ENCODE peak calls at places on chromosomes 16 and 17, in seven cellular contexts. K, P, C, O, T, J and F are unnamed samples.

GRCh38 chr17:40612510-40613244 is 34.9 kb downstream of the SMARCE1 start:
- DNase-seq in J (no peak), T (peak), K (no peak), C (no peak), O (no peak), P (peak), F (no peak)

GRCh38 chr17:61460796-61461585 is 8.8 kb downstream of the TBX4 start:
- DNase-seq in K (no peak), C (no peak), T (no peak), O (no peak), J (peak), P (no peak), F (no peak)

GRCh38 chr16:11780988-11781680 is 15.9 kb downstream of the ZC3H7A start:
- DNase-seq in T (no peak), J (no peak), K (no peak), C (no peak), P (no peak), O (peak), F (no peak)

GRCh38 chr16:79618712-79619050 is 18.1 kb upstream of the MAF start:
- DNase-seq in K (no peak), C (no peak), T (no peak), J (no peak), P (no peak), O (no peak), F (peak)

GRCh38 chr17:76538941-76539340 is 903 bp upstream of the PRCD start:
- DNase-seq in K (no peak), T (no peak), O (no peak), P (no peak), J (no peak), C (no peak), F (no peak)

GRCh38 chr17:64077409-64077808 is 52.5 kb downstream of the ERN1 start:
- DNase-seq in T (peak), O (no peak), K (no peak), J (no peak), P (peak), C (no peak), F (no peak)

GRCh38 chr17:31699281-31699680 is 159.8 kb downstream of the COPRS start:
- DNase-seq in O (no peak), K (no peak), J (no peak), T (no peak), P (peak), C (no peak), F (peak)

GRCh38 chr16:81798311-81799137 is 19.4 kb downstream of the PLCG2 start:
- DNase-seq in K (no peak), J (no peak), O (no peak), C (no peak), T (no peak), P (no peak), F (no peak)

GRCh38 chr17:20035501-20035900 is 26.3 kb downstream of the SPECC1 start:
- DNase-seq in J (no peak), C (no peak), T (no peak), K (no peak), O (no peak), P (no peak), F (no peak)